ENCODE peak calls at places on chromosomes 3 and 15, in five cellular contexts. B, H, O, S and L are unnamed samples.

GRCh38 chr3:67437789-67438188 is 216.6 kb downstream of the SUCLG2 start:
- DNase-seq in H (no peak), B (no peak), O (no peak), S (no peak), L (no peak)

GRCh38 chr15:86362556-86362955 is 282.9 kb downstream of the AGBL1 start:
- DNase-seq in O (peak), B (no peak), H (no peak), S (no peak), L (no peak)

GRCh38 chr3:46667061-46667621 is 26.3 kb downstream of the ALS2CL start:
- DNase-seq in H (peak), O (no peak), S (no peak), B (no peak), L (no peak)

GRCh38 chr3:62374375-62374876 is 1.1 kb upstream of the FEZF2 start:
- DNase-seq in H (no peak), B (no peak), S (no peak), O (peak), L (no peak)

GRCh38 chr15:51184637-51185036 is 89.9 kb upstream of the TNFAIP8L3 start:
- DNase-seq in O (no peak), B (no peak), H (no peak), S (no peak), L (no peak)

GRCh38 chr3:137692803-137693431 is 71.2 kb upstream of the SOX14 start:
- DNase-seq in S (no peak), H (no peak), O (peak), B (no peak), L (peak)

GRCh38 chr3:46559030-46559704 is 6.9 kb downstream of the LRRC2 start:
- DNase-seq in B (no peak), H (no peak), S (no peak), O (no peak), L (no peak)

GRCh38 chr15:61227269-61228024 is 1.7 kb downstream of the RORA start:
- DNase-seq in S (no peak), H (no peak), B (peak), O (peak), L (no peak)

GRCh38 chr3:196989721-196990262 is 21.2 kb upstream of the PIGZ start:
- DNase-seq in B (peak), S (no peak), H (no peak), O (no peak), L (peak)

GRCh38 chr3:53845103-53845880 is 927 bp downstream of the CHDH start:
- DNase-seq in H (peak), O (peak), S (no peak), B (no peak), L (peak)

GRCh38 chr3:53536282-53536681 is 41.9 kb downstream of the CACNA1D start:
- DNase-seq in H (no peak), S (no peak), B (no peak), O (no peak), L (no peak)

GRCh38 chr3:196988241-196989029 is 19.8 kb upstream of the PIGZ start:
- DNase-seq in H (peak), B (no peak), S (no peak), O (no peak), L (peak)

GRCh38 chr3:50994537-50994936 is 319.8 kb downstream of the DOCK3 start:
- DNase-seq in B (no peak), S (no peak), O (no peak), H (no peak), L (no peak)

GRCh38 chr3:122628567-122628966 is 51.1 kb downstream of the PARP15 start:
- DNase-seq in S (no peak), H (no peak), O (no peak), B (no peak), L (no peak)

GRCh38 chr3:81643721-81644120 is 117.7 kb downstream of the GBE1 start:
- DNase-seq in S (no peak), B (no peak), O (peak), H (peak), L (peak)

GRCh38 chr15:25716414-25717102 is 146.6 kb downstream of the ATP10A start:
- DNase-seq in B (no peak), O (no peak), H (no peak), S (no peak), L (no peak)

GRCh38 chr15:39595621-39596221 is 14.8 kb downstream of the THBS1 start:
- DNase-seq in B (no peak), H (peak), S (no peak), O (peak), L (no peak)

GRCh38 chr15:41971089-41971892 is 1.1 kb downstream of the EHD4 start:
- DNase-seq in H (peak), B (no peak), S (peak), O (peak), L (peak)

GRCh38 chr3:157488144-157488543 is 15.1 kb downstream of the VEPH1 start:
- DNase-seq in O (no peak), B (no peak), H (no peak), S (no peak), L (no peak)

GRCh38 chr3:117264204-117264994 is 554.8 kb downstream of the TUSC7 start:
- DNase-seq in B (no peak), H (no peak), O (no peak), S (no peak), L (no peak)